ENCODE peak calls at places on chromosome 17, in four cellular contexts. V is HepG2, C is K562, U is GM12878. I is an unnamed sample.

GRCh38 chr17:55758171-55758570 is 7.3 kb downstream of the PCTP start:
- DNase-seq in V (no peak), C (no peak), U (no peak), I (no peak)

GRCh38 chr17:4968166-4968915 is 724 bp upstream of the SPAG7 start:
- DNase-seq in V (no peak), C (peak), U (no peak), I (no peak)

GRCh38 chr17:77847211-77848085 is 111.1 kb upstream of the TNRC6C start:
- DNase-seq in V (no peak), C (peak), U (no peak), I (no peak)

GRCh38 chr17:16419074-16419928 is 3.9 kb downstream of the TRPV2 start:
- DNase-seq in V (peak), C (peak), U (peak), I (peak)

GRCh38 chr17:4331614-4332013 is 34.9 kb downstream of the UBE2G1 start:
- DNase-seq in V (no peak), C (peak), U (no peak), I (no peak)

GRCh38 chr17:35214192-35214591 is 20.0 kb upstream of the SLC35G3 start:
- DNase-seq in V (no peak), C (no peak), U (no peak), I (no peak)

GRCh38 chr17:50062323-50063243 is 6.7 kb downstream of the ITGA3 start:
- DNase-seq in V (no peak), C (no peak), U (no peak), I (peak)

GRCh38 chr17:73349138-73349537 is 37.3 kb upstream of the CDC42EP4 start:
- DNase-seq in V (no peak), C (no peak), U (no peak), I (no peak)

GRCh38 chr17:80071116-80071980 is 30.0 kb upstream of the GAA start:
- DNase-seq in V (peak), C (no peak), U (no peak), I (no peak)

GRCh38 chr17:63431939-63432804 is 13.9 kb downstream of the CYB561 start:
- DNase-seq in V (peak), C (peak), U (no peak), I (no peak)

GRCh38 chr17:76866774-76867577 is 1.2 kb upstream of the MGAT5B start:
- DNase-seq in V (no peak), C (no peak), U (no peak), I (no peak)

GRCh38 chr17:55605705-55606104 is 94.5 kb upstream of the SMIM36 start:
- DNase-seq in V (no peak), C (no peak), U (no peak), I (no peak)

GRCh38 chr17:596287-596686 is 118.4 kb downstream of the VPS53 start:
- DNase-seq in V (no peak), C (no peak), U (no peak), I (peak)

GRCh38 chr17:48915459-48916282 is 7.5 kb downstream of the UBE2Z start:
- DNase-seq in V (no peak), C (no peak), U (peak), I (peak)

GRCh38 chr17:69734656-69735055 is 320.2 kb downstream of the MAP2K6 start:
- DNase-seq in V (no peak), C (no peak), U (no peak), I (no peak)

GRCh38 chr17:42342242-42343008 is 45.8 kb downstream of the STAT3 start:
- DNase-seq in V (no peak), C (no peak), U (no peak), I (no peak)

GRCh38 chr17:15364615-15365014 is 23.2 kb upstream of the TEKT3 start:
- DNase-seq in V (peak), C (no peak), U (no peak), I (no peak)

GRCh38 chr17:21246698-21247097 is 6.5 kb downstream of the NATD1 start:
- DNase-seq in V (no peak), C (no peak), U (no peak), I (no peak)

GRCh38 chr17:77882481-77883212 is 75.9 kb upstream of the TNRC6C start:
- DNase-seq in V (peak), C (no peak), U (peak), I (no peak)

GRCh38 chr17:21297026-21297520 is 12.6 kb downstream of the MAP2K3 start:
- DNase-seq in V (no peak), C (no peak), U (no peak), I (no peak)

GRCh38 chr17:32813021-32813420 is 63.9 kb downstream of the MYO1D start:
- DNase-seq in V (no peak), C (no peak), U (no peak), I (no peak)

GRCh38 chr17:4073983-4074830 is 68.6 kb downstream of the ZZEF1 start:
- DNase-seq in V (no peak), C (no peak), U (peak), I (no peak)

GRCh38 chr17:13480877-13481276 is 120.9 kb downstream of the HS3ST3A1 start:
- DNase-seq in V (no peak), C (no peak), U (no peak), I (no peak)

GRCh38 chr17:79420318-79421243 is 190.3 kb downstream of the RBFOX3 start:
- DNase-seq in V (no peak), C (peak), U (no peak), I (peak)

GRCh38 chr17:73985466-73986015 is 217.9 kb upstream of the RPL38 start:
- DNase-seq in V (no peak), C (no peak), U (no peak), I (no peak)

GRCh38 chr17:83050651-83051422 is 28.6 kb upstream of the METRNL start:
- DNase-seq in V (no peak), C (no peak), U (no peak), I (no peak)

GRCh38 chr17:55398689-55399088 is 22.9 kb downstream of the MMD start:
- DNase-seq in V (peak), C (no peak), U (no peak), I (no peak)

GRCh38 chr17:70365098-70365583 is 195.8 kb downstream of the KCNJ2 start:
- DNase-seq in V (no peak), C (no peak), U (peak), I (no peak)

GRCh38 chr17:29788045-29788444 is 142.0 kb downstream of the SSH2 start:
- DNase-seq in V (no peak), C (no peak), U (no peak), I (no peak)

GRCh38 chr17:27600471-27600870 is 30.5 kb upstream of the LGALS9 start:
- DNase-seq in V (no peak), C (no peak), U (no peak), I (no peak)

GRCh38 chr17:79810138-79811027 is 13.5 kb upstream of the CBX8 start:
- DNase-seq in V (peak), C (peak), U (no peak), I (peak)

GRCh38 chr17:80236911-80237310 is 16.7 kb downstream of the SLC26A11 start:
- DNase-seq in V (no peak), C (no peak), U (no peak), I (no peak)

GRCh38 chr17:32567086-32567485 is 80.3 kb downstream of the CDK5R1 start:
- DNase-seq in V (no peak), C (no peak), U (no peak), I (no peak)

GRCh38 chr17:45584092-45585036 is 93.8 kb upstream of the PLEKHM1 start:
- DNase-seq in V (peak), C (peak), U (no peak), I (peak)

GRCh38 chr17:1561420-1562177 is 993 bp downstream of the PITPNA start:
- DNase-seq in V (no peak), C (no peak), U (no peak), I (peak)

GRCh38 chr17:82494236-82495055 is 25.1 kb upstream of the FOXK2 start:
- DNase-seq in V (peak), C (peak), U (peak), I (peak)

GRCh38 chr17:35287286-35287811 is 44.5 kb downstream of the SLFN5 start:
- DNase-seq in V (no peak), C (no peak), U (peak), I (no peak)

GRCh38 chr17:21171970-21172510 is 41.9 kb downstream of the TMEM11 start:
- DNase-seq in V (no peak), C (no peak), U (no peak), I (no peak)

GRCh38 chr17:21425321-21425720 is 49.2 kb downstream of the KCNJ12 start:
- DNase-seq in V (no peak), C (no peak), U (no peak), I (no peak)

GRCh38 chr17:57516290-57517215 is 228.5 kb downstream of the CCDC182 start:
- DNase-seq in V (peak), C (no peak), U (no peak), I (no peak)
- H3K4me2 ChIP-seq in V (peak), C (no peak), U (no peak), I (peak)

GRCh38 chr17:66331038-66331816 is 28.8 kb downstream of the PRKCA start:
- DNase-seq in V (no peak), C (no peak), U (no peak), I (no peak)
- TF ChIP-seq KDM1A in V (no peak), C (peak), U (no peak), I (no peak)

GRCh38 chr17:9865585-9865984 is 39.5 kb downstream of the RCVRN start:
- DNase-seq in V (no peak), C (no peak), U (no peak), I (no peak)
- TF ChIP-seq JUNB in V (no peak), C (no peak), U (no peak), I (no peak)

GRCh38 chr17:57286372-57287105 is 30.2 kb downstream of the MSI2 start:
- DNase-seq in V (no peak), C (no peak), U (no peak), I (no peak)

GRCh38 chr17:57283203-57283971 is 27.1 kb downstream of the MSI2 start:
- DNase-seq in V (no peak), C (no peak), U (no peak), I (no peak)

GRCh38 chr17:57284984-57285646 is 28.8 kb downstream of the MSI2 start:
- DNase-seq in V (peak), C (peak), U (peak), I (no peak)

GRCh38 chr17:57284583-57284982 is 28.3 kb downstream of the MSI2 start:
- DNase-seq in V (no peak), C (peak), U (no peak), I (no peak)

GRCh38 chr17:57285681-57286080 is 29.4 kb downstream of the MSI2 start:
- DNase-seq in V (no peak), C (no peak), U (no peak), I (no peak)
- H3K4me2 ChIP-seq in V (peak), C (peak), U (peak), I (no peak)

DNA sequence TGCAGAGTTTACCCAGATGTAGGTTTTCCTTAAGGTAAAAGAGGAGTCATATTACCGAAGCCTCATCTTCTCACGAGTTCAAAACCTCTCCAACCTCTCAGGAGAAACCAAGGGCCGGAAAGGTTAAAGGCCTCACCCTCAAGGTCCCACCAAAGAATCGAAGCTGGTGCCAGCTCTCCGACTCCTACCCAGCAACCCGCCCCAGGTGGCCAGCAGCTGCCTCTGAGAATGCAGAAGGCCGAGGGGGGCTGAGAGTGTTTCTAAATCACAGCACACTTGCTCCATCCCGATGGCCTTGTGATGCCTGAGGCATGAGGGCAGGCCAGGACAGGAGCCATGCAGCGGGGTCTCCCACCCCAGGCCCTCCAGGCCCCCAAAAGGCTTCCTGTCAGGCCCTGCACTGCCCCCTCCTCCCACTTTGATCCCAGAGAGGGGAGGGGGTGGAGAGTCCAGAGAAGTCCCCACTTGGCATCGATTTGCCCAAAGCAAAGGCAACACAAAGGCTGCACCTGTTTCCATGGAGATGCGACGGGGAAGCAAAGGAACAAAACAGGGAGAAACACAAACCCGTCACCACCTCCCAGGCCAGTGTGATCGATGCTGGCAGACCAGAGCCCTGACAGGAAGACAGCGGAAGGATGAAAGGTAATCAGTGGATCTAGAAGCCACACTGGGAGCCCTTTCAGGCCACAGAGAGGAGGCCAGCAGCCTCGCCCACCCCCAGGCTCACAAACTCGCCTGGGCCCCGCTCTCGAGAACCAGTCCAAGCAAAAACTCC is 39.0 kb downstream of the CUEDC1 start:
- DNase-seq in V (no peak), C (no peak), U (no peak), I (no peak)
- TF ChIP-seq KDM1A in V (no peak), C (no peak), U (no peak), I (no peak)

DNA sequence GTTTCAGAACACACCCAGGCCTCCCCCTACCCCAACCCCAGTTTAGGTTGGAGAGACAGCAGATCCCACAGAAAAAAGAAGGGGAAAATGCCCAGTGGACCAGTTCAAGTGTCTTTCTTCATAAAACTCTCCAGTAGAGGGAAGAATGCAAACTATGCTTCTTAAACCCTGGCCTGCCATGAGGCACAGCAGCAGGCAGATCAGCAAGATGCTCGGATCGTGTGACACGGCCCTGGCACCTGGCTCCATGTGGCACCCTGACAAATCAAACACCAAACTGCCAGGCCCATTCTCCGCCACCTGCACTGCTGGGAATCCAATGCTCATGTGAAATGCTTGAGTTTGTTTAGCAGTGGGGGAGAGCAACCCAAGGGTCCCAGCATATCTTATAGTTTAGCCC is 166.8 kb downstream of the SOX9 start:
- DNase-seq in V (no peak), C (no peak), U (no peak), I (no peak)
- TF ChIP-seq JUNB in V (no peak), C (no peak), U (no peak), I (no peak)

DNA sequence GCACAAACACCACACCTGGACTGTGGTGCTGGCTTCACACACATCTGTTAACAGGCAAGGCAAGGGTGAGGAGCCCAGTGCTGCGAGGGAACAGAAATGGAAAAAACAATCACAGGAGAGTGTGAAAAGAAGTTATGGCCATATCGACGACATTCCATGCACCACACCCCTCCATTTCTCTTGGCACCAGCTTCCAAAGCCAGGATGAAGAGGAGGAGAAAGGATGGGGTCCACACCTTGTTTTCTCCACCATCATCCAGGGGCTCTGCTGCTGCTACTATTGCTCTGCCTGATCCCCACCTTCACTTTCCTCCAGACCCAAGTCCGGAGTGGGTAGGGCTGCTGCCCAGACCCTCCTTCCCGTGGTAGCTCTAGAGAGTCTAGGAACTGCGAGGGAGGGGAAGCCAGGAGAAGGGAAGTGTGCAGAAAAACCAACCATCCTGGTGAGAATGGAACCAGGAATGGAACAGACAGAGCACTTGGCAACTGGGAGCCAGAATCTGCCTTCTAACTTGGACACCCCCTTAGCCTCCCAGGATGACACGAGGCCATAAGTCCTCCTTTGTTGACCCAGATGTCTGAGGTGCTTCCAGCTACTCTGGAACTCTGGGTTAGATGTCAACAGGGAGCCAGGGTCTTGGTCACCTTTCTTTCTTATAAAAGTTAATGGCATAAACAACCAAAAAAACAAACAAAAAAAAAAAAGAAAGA is 1.2 kb upstream of the PROCA1 start:
- DNase-seq in V (no peak), C (no peak), U (no peak), I (no peak)
- H3K4me2 ChIP-seq in V (no peak), C (peak), U (no peak), I (no peak)

DNA sequence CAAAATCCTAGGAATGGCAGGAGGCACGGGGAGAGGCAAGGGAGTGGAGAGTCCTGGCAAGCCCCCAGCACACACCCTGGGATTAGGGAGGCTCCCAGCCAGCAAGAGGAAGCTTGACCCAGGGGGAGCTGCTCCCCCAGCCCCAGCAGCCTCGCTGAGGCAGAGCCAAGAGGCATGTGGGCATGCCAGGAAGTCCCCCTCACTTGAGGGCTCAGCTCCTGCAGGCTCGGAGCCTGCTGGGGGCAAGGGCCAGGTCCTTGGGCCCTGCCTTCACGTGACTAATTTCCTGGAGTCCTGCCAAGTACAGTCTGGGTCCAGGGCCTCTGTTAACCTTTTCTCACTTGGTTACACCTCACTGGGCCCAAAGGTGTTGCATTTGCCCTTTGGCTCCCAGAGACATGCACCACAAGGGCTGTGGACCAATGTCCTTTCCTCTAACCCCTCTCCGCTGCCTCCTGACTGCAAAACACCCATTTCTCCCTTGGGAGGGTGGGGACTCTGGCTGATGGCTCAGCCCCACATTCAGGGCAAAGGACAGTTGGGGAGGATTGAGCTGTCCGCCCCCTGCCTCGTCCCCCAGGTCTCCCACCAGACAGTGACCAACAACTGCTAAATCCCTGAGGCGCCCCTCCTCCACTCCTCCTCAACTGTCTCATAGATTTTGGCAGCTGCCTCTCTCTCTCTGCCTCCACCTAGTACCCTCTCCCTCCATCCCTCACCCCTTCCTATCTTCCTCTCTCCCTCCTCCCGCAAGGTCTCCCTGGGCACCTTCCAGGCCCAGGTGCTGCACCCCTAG is 4.4 kb upstream of the SLC47A2 start:
- DNase-seq in V (peak), C (no peak), U (no peak), I (no peak)
- TF ChIP-seq KDM1A in V (no peak), C (no peak), U (no peak), I (no peak)